ENCODE peak calls at places on chromosomes 5 and 9, in eight cellular contexts. B is prostate gland, W is OCI-LY7, H is GM12865, I is heart right ventricle, G is IMR-90, Z is HCT116, U is kidney epithelial cell. Y is an unnamed sample.

GRCh38 chr5:14166437-14166836 is 23.3 kb downstream of the TRIO start:
- DNase-seq in B (no peak), W (no peak), H (no peak), I (no peak), G (no peak), Z (no peak), U (no peak), Y (no peak)

GRCh38 chr5:122350496-122350895 is 38.5 kb downstream of the SNCAIP start:
- DNase-seq in B (no peak), W (no peak), H (no peak), I (no peak), G (no peak), Z (no peak), U (no peak), Y (no peak)

GRCh38 chr5:112975721-112976431 is 722 bp upstream of the DCP2 start:
- DNase-seq in B (no peak), W (peak), H (no peak), I (no peak), G (no peak), Z (no peak), U (no peak), Y (no peak)

GRCh38 chr5:96649251-96649937 is 12.8 kb upstream of the CAST start:
- DNase-seq in B (no peak), W (no peak), H (no peak), I (no peak), G (no peak), Z (no peak), U (no peak), Y (no peak)

GRCh38 chr9:96087669-96088299 is 212.3 kb downstream of the ERCC6L2 start:
- DNase-seq in B (no peak), W (no peak), H (no peak), I (no peak), G (no peak), Z (no peak), U (peak), Y (no peak)

GRCh38 chr9:5435912-5436311 is 1.8 kb downstream of the PLGRKT start:
- DNase-seq in B (no peak), W (no peak), H (no peak), I (no peak), G (no peak), Z (no peak), U (no peak), Y (no peak)

GRCh38 chr9:14515564-14516198 is 177.6 kb downstream of the ZDHHC21 start:
- DNase-seq in B (no peak), W (no peak), H (no peak), I (no peak), G (no peak), Z (no peak), U (no peak), Y (no peak)

GRCh38 chr5:81829242-81829641 is 78.3 kb upstream of the SSBP2 start:
- DNase-seq in B (no peak), W (no peak), H (no peak), I (no peak), G (peak), Z (no peak), U (no peak), Y (no peak)

GRCh38 chr5:652773-653350 is 40.3 kb downstream of the TPPP start:
- DNase-seq in B (no peak), W (no peak), H (no peak), I (no peak), G (no peak), Z (no peak), U (no peak), Y (no peak)

GRCh38 chr5:33321026-33321425 is 119.7 kb upstream of the TARS1 start:
- DNase-seq in B (no peak), W (no peak), H (no peak), I (no peak), G (peak), Z (no peak), U (peak), Y (no peak)
- TF ChIP-seq CTCF in B (no peak), W (no peak), H (no peak), I (no peak), G (no peak), Z (no peak), U (no peak), Y (no peak)

GRCh38 chr9:101487443-101487855 is 46.2 kb upstream of the RNF20 start:
- DNase-seq in B (no peak), W (no peak), H (no peak), I (no peak), G (no peak), Z (no peak), U (no peak), Y (no peak)
- H3K4me3 ChIP-seq in B (no peak), W (no peak), H (no peak), I (peak), G (peak), Z (peak), U (no peak), Y (no peak)

GRCh38 chr9:71669265-71669975 is 98.9 kb downstream of the CEMIP2 start:
- DNase-seq in B (no peak), W (no peak), H (no peak), I (no peak), G (no peak), Z (no peak), U (no peak), Y (no peak)
- TF ChIP-seq CTCF in B (no peak), W (no peak), H (no peak), I (no peak), G (no peak), Z (no peak), U (no peak), Y (no peak)

GRCh38 chr5:141950207-141951005 is 7.6 kb downstream of the PCDH12 start:
- DNase-seq in B (no peak), W (no peak), H (no peak), I (no peak), G (no peak), Z (no peak), U (no peak), Y (no peak)

GRCh38 chr5:141952030-141952429 is 6.0 kb downstream of the PCDH12 start:
- DNase-seq in B (no peak), W (no peak), H (no peak), I (no peak), G (no peak), Z (no peak), U (no peak), Y (no peak)

GRCh38 chr5:141951341-141951781 is 6.6 kb downstream of the PCDH12 start:
- DNase-seq in B (no peak), W (peak), H (peak), I (peak), G (no peak), Z (no peak), U (no peak), Y (no peak)

GRCh38 chr5:141957367-141957993 is 522 bp downstream of the PCDH12 start:
- DNase-seq in B (no peak), W (no peak), H (no peak), I (no peak), G (no peak), Z (no peak), U (no peak), Y (no peak)

DNA sequence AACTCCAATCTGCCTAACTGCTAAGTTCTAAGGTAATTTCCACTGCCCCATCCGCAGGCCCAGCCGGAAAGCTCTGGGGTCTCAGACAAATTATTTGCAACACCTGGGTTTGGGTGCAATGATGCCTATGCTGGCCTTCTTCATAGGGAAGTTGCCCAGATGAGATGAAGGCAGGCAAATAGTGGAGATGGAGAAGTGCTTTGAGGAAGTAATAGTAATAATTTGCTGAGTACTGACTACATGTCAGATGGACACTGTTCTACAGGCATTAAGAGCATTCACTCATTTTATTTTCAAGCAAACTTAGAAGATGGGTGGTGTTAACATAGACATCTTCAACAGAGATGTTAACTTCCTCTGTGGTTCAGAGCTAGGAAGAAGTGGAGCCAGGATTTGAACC is 3.8 kb downstream of the PCDH12 start:
- DNase-seq in B (no peak), W (peak), H (no peak), I (no peak), G (no peak), Z (no peak), U (no peak), Y (no peak)
- H3K4me3 ChIP-seq in B (no peak), W (no peak), H (no peak), I (peak), G (no peak), Z (no peak), U (no peak), Y (no peak)

DNA sequence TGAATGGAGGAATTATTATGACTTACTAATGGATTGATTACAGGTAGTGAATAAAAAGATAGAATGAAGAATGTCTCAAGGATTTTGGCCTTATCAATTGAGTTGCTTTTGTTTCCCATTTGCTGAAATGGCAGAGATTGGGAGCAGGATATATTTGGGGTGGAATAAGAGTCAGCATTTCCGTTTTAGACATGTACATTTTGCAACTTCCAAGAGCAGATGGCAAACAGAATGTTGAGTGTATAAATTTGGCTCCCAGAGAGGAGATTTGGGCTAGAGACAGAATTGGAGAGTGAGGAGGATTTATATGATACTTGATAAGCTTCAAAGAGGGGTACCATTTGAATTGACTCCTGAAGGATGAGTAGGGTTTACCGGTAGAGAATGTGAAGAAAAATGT is 437.9 kb upstream of the PAPPA start:
- DNase-seq in B (no peak), W (no peak), H (no peak), I (no peak), G (no peak), Z (no peak), U (no peak), Y (no peak)
- TF ChIP-seq CTCF in B (no peak), W (no peak), H (no peak), I (no peak), G (no peak), Z (no peak), U (no peak), Y (no peak)

GRCh38 chr9:84778537-84778936 is 109.0 kb downstream of the NTRK2 start:
- DNase-seq in B (no peak), W (no peak), H (no peak), I (no peak), G (no peak), Z (no peak), U (no peak), Y (no peak)

GRCh38 chr9:84779892-84780291 is 110.4 kb downstream of the NTRK2 start:
- DNase-seq in B (no peak), W (no peak), H (no peak), I (no peak), G (no peak), Z (no peak), U (no peak), Y (no peak)

GRCh38 chr9:84782228-84782866 is 112.8 kb downstream of the NTRK2 start:
- DNase-seq in B (no peak), W (no peak), H (no peak), I (peak), G (peak), Z (no peak), U (no peak), Y (no peak)

GRCh38 chr9:84781431-84781830 is 111.9 kb downstream of the NTRK2 start:
- DNase-seq in B (no peak), W (peak), H (peak), I (no peak), G (no peak), Z (no peak), U (no peak), Y (no peak)

DNA sequence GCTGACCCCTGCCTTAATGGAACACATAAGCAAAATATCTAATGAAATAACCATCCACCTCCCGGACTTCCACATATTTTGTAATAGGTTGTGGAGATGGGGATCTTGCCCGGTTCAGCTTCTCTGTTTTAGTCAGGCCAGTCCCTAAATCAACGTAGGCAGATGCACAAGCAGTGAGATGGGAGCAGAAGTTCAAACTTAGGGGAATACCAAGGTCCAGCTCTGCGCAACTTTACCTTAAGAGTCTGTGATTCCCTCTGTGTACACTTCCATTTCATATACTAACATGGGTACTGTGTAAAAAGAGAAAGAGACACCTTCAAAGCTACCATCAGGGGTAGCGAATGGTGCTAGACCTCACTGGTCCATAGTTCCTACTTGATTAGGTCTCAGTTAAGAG is 110.9 kb downstream of the NTRK2 start:
- DNase-seq in B (no peak), W (no peak), H (peak), I (no peak), G (no peak), Z (no peak), U (no peak), Y (no peak)
- H3K4me3 ChIP-seq in B (no peak), W (no peak), H (no peak), I (no peak), G (no peak), Z (no peak), U (no peak), Y (no peak)

DNA sequence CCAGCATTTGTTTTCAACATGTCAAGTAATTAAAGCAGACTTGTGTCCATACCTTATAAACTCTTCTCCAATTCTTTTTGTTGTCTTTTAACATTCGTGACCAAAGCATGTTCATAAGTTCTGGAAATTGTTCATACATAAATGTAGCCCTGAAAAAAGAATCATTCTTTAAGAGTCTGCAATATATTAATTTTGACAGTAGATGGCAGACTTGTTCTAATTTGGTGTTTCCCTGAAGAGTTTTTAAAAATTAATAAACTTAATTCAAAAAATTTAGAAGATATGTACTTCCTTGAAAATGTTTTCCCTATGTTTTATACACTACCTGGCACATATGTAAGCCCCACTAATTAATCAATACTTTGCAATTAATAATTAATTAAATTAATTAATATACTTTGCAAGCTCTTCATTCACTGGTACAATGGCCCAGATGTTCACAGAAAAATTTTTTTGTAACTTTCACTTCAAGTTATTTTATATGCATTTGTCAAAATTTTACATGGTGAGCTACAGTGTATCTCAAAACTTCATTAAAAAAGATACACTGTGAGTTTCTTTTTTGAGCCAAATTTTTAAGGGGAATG is 42.2 kb downstream of the CLINT1 start:
- DNase-seq in B (no peak), W (peak), H (peak), I (no peak), G (peak), Z (no peak), U (no peak), Y (no peak)
- TF ChIP-seq CTCF in B (peak), W (peak), H (peak), I (peak), G (peak), Z (peak), U (peak), Y (no peak)

GRCh38 chr9:136363106-136363605 is 388 bp downstream of the DNLZ start:
- DNase-seq in B (peak), W (peak), H (peak), I (peak), G (peak), Z (peak), U (peak), Y (peak)

GRCh38 chr9:136359774-136360718 is 3.5 kb downstream of the DNLZ start:
- DNase-seq in B (no peak), W (no peak), H (no peak), I (no peak), G (no peak), Z (no peak), U (no peak), Y (no peak)

GRCh38 chr9:136362450-136362784 is 1.1 kb downstream of the DNLZ start:
- DNase-seq in B (no peak), W (no peak), H (no peak), I (no peak), G (no peak), Z (no peak), U (no peak), Y (no peak)

GRCh38 chr9:136361047-136361756 is 2.3 kb downstream of the DNLZ start:
- DNase-seq in B (no peak), W (no peak), H (no peak), I (no peak), G (peak), Z (no peak), U (no peak), Y (no peak)

GRCh38 chr9:136361757-136362449 is 1.6 kb downstream of the DNLZ start:
- DNase-seq in B (no peak), W (no peak), H (no peak), I (no peak), G (peak), Z (no peak), U (no peak), Y (no peak)
- H3K4me3 ChIP-seq in B (no peak), W (no peak), H (no peak), I (no peak), G (no peak), Z (no peak), U (no peak), Y (no peak)